ENCODE peak calls at places on chromosomes 3 and 15, in six cellular contexts. K is body of pancreas; P is lung; Z is T1000; T is activated T-cell treated with anti-CD3 and anti-CD28 coated beads for 24 hours; U is activated CD8-positive, alpha-beta memory T cell treated with anti-CD3 and anti-CD28 coated beads for 1 hour. R is an unnamed sample.

GRCh38 chr15:64938192-64938591 is 26.5 kb downstream of the ANKDD1A start:
- DNase-seq in K (no peak), P (no peak), Z (no peak), T (no peak), U (no peak), R (no peak)

GRCh38 chr3:197558000-197558399 is 2.2 kb upstream of the BDH1 start:
- DNase-seq in K (no peak), P (no peak), Z (no peak), T (no peak), U (no peak), R (no peak)

GRCh38 chr15:36334059-36334458 is 245.4 kb upstream of the CDIN1 start:
- DNase-seq in K (no peak), P (no peak), Z (no peak), T (no peak), U (no peak), R (no peak)

GRCh38 chr15:47505712-47506542 is 211.4 kb upstream of the SEMA6D start:
- DNase-seq in K (no peak), P (no peak), Z (no peak), T (no peak), U (no peak), R (no peak)

GRCh38 chr3:169128579-169128978 is 534.9 kb downstream of the MECOM start:
- DNase-seq in K (no peak), P (no peak), Z (no peak), T (no peak), U (no peak), R (no peak)

GRCh38 chr3:45885979-45886711 is at the start of gene CCR9:
- DNase-seq in K (no peak), P (no peak), Z (no peak), T (no peak), U (no peak), R (no peak)

GRCh38 chr15:90881181-90881977 is 2.9 kb upstream of the FES start:
- DNase-seq in K (no peak), P (no peak), Z (no peak), T (no peak), U (no peak), R (no peak)

GRCh38 chr3:45507820-45508317 is 86.7 kb upstream of the LIMD1 start:
- DNase-seq in K (no peak), P (no peak), Z (no peak), T (no peak), U (no peak), R (peak)

GRCh38 chr15:86555939-86556725 is 476.5 kb downstream of the AGBL1 start:
- DNase-seq in K (no peak), P (no peak), Z (no peak), T (no peak), U (no peak), R (no peak)

GRCh38 chr3:54633444-54634121 is 294.3 kb downstream of the LRTM1 start:
- DNase-seq in K (no peak), P (no peak), Z (no peak), T (no peak), U (no peak), R (no peak)

GRCh38 chr3:15630646-15631350 is 29.3 kb downstream of the BTD start:
- DNase-seq in K (no peak), P (no peak), Z (no peak), T (no peak), U (no peak), R (no peak)

GRCh38 chr15:82103500-82103899 is 57.7 kb upstream of the MEX3B start:
- DNase-seq in K (no peak), P (no peak), Z (no peak), T (no peak), U (no peak), R (no peak)

GRCh38 chr3:155078959-155079794 is 942 bp upstream of the MME start:
- DNase-seq in K (no peak), P (no peak), Z (peak), T (no peak), U (no peak), R (no peak)

GRCh38 chr3:46907271-46907670 is 29.8 kb downstream of the PTH1R start:
- DNase-seq in K (peak), P (no peak), Z (no peak), T (no peak), U (no peak), R (no peak)

GRCh38 chr3:19202303-19202702 is 54.0 kb downstream of the KCNH8 start:
- DNase-seq in K (no peak), P (no peak), Z (no peak), T (no peak), U (no peak), R (no peak)

GRCh38 chr15:27268923-27269322 is 297.9 kb downstream of the GABRG3 start:
- DNase-seq in K (no peak), P (no peak), Z (no peak), T (no peak), U (no peak), R (no peak)

GRCh38 chr15:67082007-67082536 is 16.7 kb downstream of the SMAD3 start:
- DNase-seq in K (peak), P (peak), Z (no peak), T (no peak), U (peak), R (no peak)

GRCh38 chr3:28050895-28051294 is 190.5 kb upstream of the CMC1 start:
- DNase-seq in K (no peak), P (no peak), Z (no peak), T (peak), U (no peak), R (no peak)

GRCh38 chr3:15241341-15241740 is 35.3 kb downstream of the CAPN7 start:
- DNase-seq in K (no peak), P (no peak), Z (no peak), T (no peak), U (peak), R (no peak)

GRCh38 chr3:195260286-195260905 is 10.6 kb downstream of the XXYLT1 start:
- DNase-seq in K (no peak), P (peak), Z (no peak), T (no peak), U (no peak), R (no peak)

GRCh38 chr15:40256642-40257235 is 17.9 kb downstream of the PAK6 start:
- DNase-seq in K (peak), P (no peak), Z (no peak), T (no peak), U (no peak), R (no peak)

GRCh38 chr15:63677778-63678177 is 80.6 kb downstream of the FBXL22 start:
- DNase-seq in K (peak), P (peak), Z (no peak), T (no peak), U (no peak), R (no peak)

GRCh38 chr15:28098360-28098765 is 752 bp downstream of the OCA2 start:
- DNase-seq in K (no peak), P (no peak), Z (no peak), T (no peak), U (no peak), R (no peak)

GRCh38 chr15:42085721-42086120 is 8.6 kb downstream of the PLA2G4D start:
- DNase-seq in K (no peak), P (no peak), Z (no peak), T (no peak), U (no peak), R (no peak)

GRCh38 chr15:67090297-67091072 is 25.1 kb downstream of the SMAD3 start:
- DNase-seq in K (no peak), P (no peak), Z (no peak), T (no peak), U (no peak), R (no peak)

GRCh38 chr3:172177046-172177445 is 137.7 kb downstream of the FNDC3B start:
- DNase-seq in K (no peak), P (no peak), Z (no peak), T (no peak), U (no peak), R (no peak)

GRCh38 chr3:50369271-50369670 is 9.9 kb upstream of the TMEM115 start:
- DNase-seq in K (no peak), P (no peak), Z (no peak), T (no peak), U (no peak), R (no peak)

R was measured in smooth muscle cell of the brain vasculature.